ENCODE peak calls at places on chromosomes 11 and 22, in nine cellular contexts. One of them, this sample, is unnamed.

GRCh38 chr11:124493256-124493655 is 47.8 kb upstream of the OR8B8 start:
- DNase-seq in AG04450: no peak
- DNase-seq in cardiac muscle cell: no peak
- DNase-seq in stimulated activated CD8-positive, alpha-beta memory T cell treated with anti-CD3 and anti-CD28 coated beads, Interleukin-4, amount 100 ng/mL, for 4 hours: no peak
- DNase-seq in kidney tubule cell: no peak
- DNase-seq in renal cortical epithelial cell: no peak
- DNase-seq in BJ: no peak
- DNase-seq in mesenchymal stem cell: no peak
- DNase-seq in activated T-helper 9 cell treated with anti-CD3 and anti-CD28 coated beads, Interleukin-2, amount 50 U/mL, for 16 hours: no peak
- DNase-seq in this sample: no peak

GRCh38 chr11:12372111-12372510 is 5.3 kb upstream of the PARVA start:
- DNase-seq in AG04450: no peak
- DNase-seq in cardiac muscle cell: peak
- DNase-seq in stimulated activated CD8-positive, alpha-beta memory T cell treated with anti-CD3 and anti-CD28 coated beads, Interleukin-4, amount 100 ng/mL, for 4 hours: no peak
- DNase-seq in kidney tubule cell: no peak
- DNase-seq in renal cortical epithelial cell: no peak
- DNase-seq in BJ: no peak
- DNase-seq in mesenchymal stem cell: no peak
- DNase-seq in activated T-helper 9 cell treated with anti-CD3 and anti-CD28 coated beads, Interleukin-2, amount 50 U/mL, for 16 hours: no peak
- DNase-seq in this sample: no peak

GRCh38 chr11:123251656-123252344 is 56.8 kb upstream of the CLMP start:
- DNase-seq in AG04450: no peak
- DNase-seq in cardiac muscle cell: peak
- DNase-seq in stimulated activated CD8-positive, alpha-beta memory T cell treated with anti-CD3 and anti-CD28 coated beads, Interleukin-4, amount 100 ng/mL, for 4 hours: no peak
- DNase-seq in kidney tubule cell: no peak
- DNase-seq in renal cortical epithelial cell: no peak
- DNase-seq in BJ: no peak
- DNase-seq in mesenchymal stem cell: no peak
- DNase-seq in activated T-helper 9 cell treated with anti-CD3 and anti-CD28 coated beads, Interleukin-2, amount 50 U/mL, for 16 hours: no peak
- DNase-seq in this sample: no peak

GRCh38 chr22:17369553-17370035 is 334 bp downstream of the CECR2 start:
- DNase-seq in AG04450: no peak
- DNase-seq in cardiac muscle cell: peak
- DNase-seq in stimulated activated CD8-positive, alpha-beta memory T cell treated with anti-CD3 and anti-CD28 coated beads, Interleukin-4, amount 100 ng/mL, for 4 hours: no peak
- DNase-seq in kidney tubule cell: peak
- DNase-seq in renal cortical epithelial cell: no peak
- DNase-seq in BJ: no peak
- DNase-seq in mesenchymal stem cell: peak
- DNase-seq in activated T-helper 9 cell treated with anti-CD3 and anti-CD28 coated beads, Interleukin-2, amount 50 U/mL, for 16 hours: no peak
- DNase-seq in this sample: no peak

GRCh38 chr11:362642-363442 is 6.5 kb upstream of the B4GALNT4 start:
- DNase-seq in AG04450: no peak
- DNase-seq in cardiac muscle cell: no peak
- DNase-seq in stimulated activated CD8-positive, alpha-beta memory T cell treated with anti-CD3 and anti-CD28 coated beads, Interleukin-4, amount 100 ng/mL, for 4 hours: no peak
- DNase-seq in kidney tubule cell: no peak
- DNase-seq in renal cortical epithelial cell: no peak
- DNase-seq in BJ: no peak
- DNase-seq in mesenchymal stem cell: no peak
- DNase-seq in activated T-helper 9 cell treated with anti-CD3 and anti-CD28 coated beads, Interleukin-2, amount 50 U/mL, for 16 hours: no peak
- DNase-seq in this sample: no peak

GRCh38 chr22:46738961-46739870 is 1.2 kb upstream of the CERK start:
- DNase-seq in AG04450: no peak
- DNase-seq in cardiac muscle cell: peak
- DNase-seq in stimulated activated CD8-positive, alpha-beta memory T cell treated with anti-CD3 and anti-CD28 coated beads, Interleukin-4, amount 100 ng/mL, for 4 hours: no peak
- DNase-seq in kidney tubule cell: peak
- DNase-seq in renal cortical epithelial cell: peak
- DNase-seq in BJ: no peak
- DNase-seq in mesenchymal stem cell: peak
- DNase-seq in activated T-helper 9 cell treated with anti-CD3 and anti-CD28 coated beads, Interleukin-2, amount 50 U/mL, for 16 hours: peak
- DNase-seq in this sample: peak

GRCh38 chr11:45576461-45577215 is 88.8 kb downstream of the CHST1 start:
- DNase-seq in AG04450: no peak
- DNase-seq in cardiac muscle cell: no peak
- DNase-seq in stimulated activated CD8-positive, alpha-beta memory T cell treated with anti-CD3 and anti-CD28 coated beads, Interleukin-4, amount 100 ng/mL, for 4 hours: no peak
- DNase-seq in kidney tubule cell: no peak
- DNase-seq in renal cortical epithelial cell: no peak
- DNase-seq in BJ: no peak
- DNase-seq in mesenchymal stem cell: no peak
- DNase-seq in activated T-helper 9 cell treated with anti-CD3 and anti-CD28 coated beads, Interleukin-2, amount 50 U/mL, for 16 hours: no peak
- DNase-seq in this sample: no peak

GRCh38 chr22:45742866-45743450 is 71.3 kb downstream of the ATXN10 start:
- DNase-seq in AG04450: no peak
- DNase-seq in cardiac muscle cell: peak
- DNase-seq in stimulated activated CD8-positive, alpha-beta memory T cell treated with anti-CD3 and anti-CD28 coated beads, Interleukin-4, amount 100 ng/mL, for 4 hours: no peak
- DNase-seq in kidney tubule cell: no peak
- DNase-seq in renal cortical epithelial cell: peak
- DNase-seq in BJ: peak
- DNase-seq in mesenchymal stem cell: peak
- DNase-seq in activated T-helper 9 cell treated with anti-CD3 and anti-CD28 coated beads, Interleukin-2, amount 50 U/mL, for 16 hours: no peak
- DNase-seq in this sample: no peak

GRCh38 chr11:92852946-92853345 is 116.5 kb upstream of the MTNR1B start:
- DNase-seq in AG04450: no peak
- DNase-seq in cardiac muscle cell: no peak
- DNase-seq in stimulated activated CD8-positive, alpha-beta memory T cell treated with anti-CD3 and anti-CD28 coated beads, Interleukin-4, amount 100 ng/mL, for 4 hours: no peak
- DNase-seq in kidney tubule cell: peak
- DNase-seq in renal cortical epithelial cell: peak
- DNase-seq in BJ: no peak
- DNase-seq in mesenchymal stem cell: no peak
- DNase-seq in activated T-helper 9 cell treated with anti-CD3 and anti-CD28 coated beads, Interleukin-2, amount 50 U/mL, for 16 hours: no peak
- DNase-seq in this sample: no peak

GRCh38 chr22:32967285-32968101 is 90.7 kb downstream of the SYN3 start:
- DNase-seq in AG04450: no peak
- DNase-seq in cardiac muscle cell: no peak
- DNase-seq in stimulated activated CD8-positive, alpha-beta memory T cell treated with anti-CD3 and anti-CD28 coated beads, Interleukin-4, amount 100 ng/mL, for 4 hours: no peak
- DNase-seq in kidney tubule cell: peak
- DNase-seq in renal cortical epithelial cell: peak
- DNase-seq in BJ: no peak
- DNase-seq in mesenchymal stem cell: no peak
- DNase-seq in activated T-helper 9 cell treated with anti-CD3 and anti-CD28 coated beads, Interleukin-2, amount 50 U/mL, for 16 hours: no peak
- DNase-seq in this sample: no peak

GRCh38 chr11:17275376-17276235 is 933 bp upstream of the NUCB2 start:
- DNase-seq in AG04450: no peak
- DNase-seq in cardiac muscle cell: no peak
- DNase-seq in stimulated activated CD8-positive, alpha-beta memory T cell treated with anti-CD3 and anti-CD28 coated beads, Interleukin-4, amount 100 ng/mL, for 4 hours: no peak
- DNase-seq in kidney tubule cell: no peak
- DNase-seq in renal cortical epithelial cell: no peak
- DNase-seq in BJ: no peak
- DNase-seq in mesenchymal stem cell: no peak
- DNase-seq in activated T-helper 9 cell treated with anti-CD3 and anti-CD28 coated beads, Interleukin-2, amount 50 U/mL, for 16 hours: no peak
- DNase-seq in this sample: no peak

GRCh38 chr11:131033151-131033651 is 116.9 kb upstream of the SNX19 start:
- DNase-seq in AG04450: peak
- DNase-seq in cardiac muscle cell: peak
- DNase-seq in stimulated activated CD8-positive, alpha-beta memory T cell treated with anti-CD3 and anti-CD28 coated beads, Interleukin-4, amount 100 ng/mL, for 4 hours: no peak
- DNase-seq in kidney tubule cell: peak
- DNase-seq in renal cortical epithelial cell: peak
- DNase-seq in BJ: peak
- DNase-seq in mesenchymal stem cell: peak
- DNase-seq in activated T-helper 9 cell treated with anti-CD3 and anti-CD28 coated beads, Interleukin-2, amount 50 U/mL, for 16 hours: no peak
- DNase-seq in this sample: no peak

GRCh38 chr11:118117790-118118601 is 31.2 kb upstream of the SMIM35 start:
- DNase-seq in AG04450: no peak
- DNase-seq in cardiac muscle cell: no peak
- DNase-seq in stimulated activated CD8-positive, alpha-beta memory T cell treated with anti-CD3 and anti-CD28 coated beads, Interleukin-4, amount 100 ng/mL, for 4 hours: no peak
- DNase-seq in kidney tubule cell: no peak
- DNase-seq in renal cortical epithelial cell: no peak
- DNase-seq in BJ: no peak
- DNase-seq in mesenchymal stem cell: no peak
- DNase-seq in activated T-helper 9 cell treated with anti-CD3 and anti-CD28 coated beads, Interleukin-2, amount 50 U/mL, for 16 hours: no peak
- DNase-seq in this sample: peak

GRCh38 chr11:44277097-44278090 is 32.5 kb downstream of the ALX4 start:
- DNase-seq in AG04450: no peak
- DNase-seq in cardiac muscle cell: no peak
- DNase-seq in stimulated activated CD8-positive, alpha-beta memory T cell treated with anti-CD3 and anti-CD28 coated beads, Interleukin-4, amount 100 ng/mL, for 4 hours: no peak
- DNase-seq in kidney tubule cell: no peak
- DNase-seq in renal cortical epithelial cell: no peak
- DNase-seq in BJ: no peak
- DNase-seq in mesenchymal stem cell: no peak
- DNase-seq in activated T-helper 9 cell treated with anti-CD3 and anti-CD28 coated beads, Interleukin-2, amount 50 U/mL, for 16 hours: no peak
- DNase-seq in this sample: no peak

GRCh38 chr22:27985323-27986275 is 66.5 kb upstream of the PITPNB start:
- DNase-seq in AG04450: no peak
- DNase-seq in cardiac muscle cell: no peak
- DNase-seq in stimulated activated CD8-positive, alpha-beta memory T cell treated with anti-CD3 and anti-CD28 coated beads, Interleukin-4, amount 100 ng/mL, for 4 hours: no peak
- DNase-seq in kidney tubule cell: no peak
- DNase-seq in renal cortical epithelial cell: no peak
- DNase-seq in BJ: no peak
- DNase-seq in mesenchymal stem cell: no peak
- DNase-seq in activated T-helper 9 cell treated with anti-CD3 and anti-CD28 coated beads, Interleukin-2, amount 50 U/mL, for 16 hours: no peak
- DNase-seq in this sample: no peak

GRCh38 chr22:27551402-27551801 is 250.2 kb downstream of the MN1 start:
- DNase-seq in AG04450: no peak
- DNase-seq in cardiac muscle cell: no peak
- DNase-seq in stimulated activated CD8-positive, alpha-beta memory T cell treated with anti-CD3 and anti-CD28 coated beads, Interleukin-4, amount 100 ng/mL, for 4 hours: no peak
- DNase-seq in kidney tubule cell: no peak
- DNase-seq in renal cortical epithelial cell: no peak
- DNase-seq in BJ: no peak
- DNase-seq in mesenchymal stem cell: no peak
- DNase-seq in activated T-helper 9 cell treated with anti-CD3 and anti-CD28 coated beads, Interleukin-2, amount 50 U/mL, for 16 hours: no peak
- DNase-seq in this sample: no peak

GRCh38 chr11:73085189-73085875 is 56.8 kb downstream of the FCHSD2 start:
- DNase-seq in AG04450: no peak
- DNase-seq in cardiac muscle cell: peak
- DNase-seq in stimulated activated CD8-positive, alpha-beta memory T cell treated with anti-CD3 and anti-CD28 coated beads, Interleukin-4, amount 100 ng/mL, for 4 hours: no peak
- DNase-seq in kidney tubule cell: peak
- DNase-seq in renal cortical epithelial cell: peak
- DNase-seq in BJ: no peak
- DNase-seq in mesenchymal stem cell: peak
- DNase-seq in activated T-helper 9 cell treated with anti-CD3 and anti-CD28 coated beads, Interleukin-2, amount 50 U/mL, for 16 hours: no peak
- DNase-seq in this sample: no peak

GRCh38 chr11:2807276-2807681 is 78.3 kb downstream of the CDKN1C start:
- DNase-seq in AG04450: no peak
- DNase-seq in cardiac muscle cell: peak
- DNase-seq in stimulated activated CD8-positive, alpha-beta memory T cell treated with anti-CD3 and anti-CD28 coated beads, Interleukin-4, amount 100 ng/mL, for 4 hours: no peak
- DNase-seq in kidney tubule cell: no peak
- DNase-seq in renal cortical epithelial cell: no peak
- DNase-seq in BJ: no peak
- DNase-seq in mesenchymal stem cell: no peak
- DNase-seq in activated T-helper 9 cell treated with anti-CD3 and anti-CD28 coated beads, Interleukin-2, amount 50 U/mL, for 16 hours: no peak
- DNase-seq in this sample: no peak

GRCh38 chr22:16949561-16949960 is 58.5 kb downstream of the GAB4 start:
- DNase-seq in AG04450: no peak
- DNase-seq in cardiac muscle cell: no peak
- DNase-seq in stimulated activated CD8-positive, alpha-beta memory T cell treated with anti-CD3 and anti-CD28 coated beads, Interleukin-4, amount 100 ng/mL, for 4 hours: no peak
- DNase-seq in kidney tubule cell: peak
- DNase-seq in renal cortical epithelial cell: no peak
- DNase-seq in BJ: no peak
- DNase-seq in mesenchymal stem cell: no peak
- DNase-seq in activated T-helper 9 cell treated with anti-CD3 and anti-CD28 coated beads, Interleukin-2, amount 50 U/mL, for 16 hours: no peak
- DNase-seq in this sample: no peak

GRCh38 chr22:46373838-46374662 is 38.5 kb downstream of the TRMU start:
- DNase-seq in AG04450: no peak
- DNase-seq in cardiac muscle cell: no peak
- DNase-seq in stimulated activated CD8-positive, alpha-beta memory T cell treated with anti-CD3 and anti-CD28 coated beads, Interleukin-4, amount 100 ng/mL, for 4 hours: no peak
- DNase-seq in kidney tubule cell: peak
- DNase-seq in renal cortical epithelial cell: peak
- DNase-seq in BJ: no peak
- DNase-seq in mesenchymal stem cell: no peak
- DNase-seq in activated T-helper 9 cell treated with anti-CD3 and anti-CD28 coated beads, Interleukin-2, amount 50 U/mL, for 16 hours: no peak
- DNase-seq in this sample: peak

GRCh38 chr11:43810929-43811596 is 69.6 kb upstream of the ALKBH3 start:
- DNase-seq in AG04450: no peak
- DNase-seq in cardiac muscle cell: peak
- DNase-seq in stimulated activated CD8-positive, alpha-beta memory T cell treated with anti-CD3 and anti-CD28 coated beads, Interleukin-4, amount 100 ng/mL, for 4 hours: no peak
- DNase-seq in kidney tubule cell: no peak
- DNase-seq in renal cortical epithelial cell: peak
- DNase-seq in BJ: no peak
- DNase-seq in mesenchymal stem cell: no peak
- DNase-seq in activated T-helper 9 cell treated with anti-CD3 and anti-CD28 coated beads, Interleukin-2, amount 50 U/mL, for 16 hours: no peak
- DNase-seq in this sample: no peak

GRCh38 chr22:36365020-36365411 is 22.8 kb downstream of the MYH9 start:
- DNase-seq in AG04450: peak
- DNase-seq in cardiac muscle cell: peak
- DNase-seq in stimulated activated CD8-positive, alpha-beta memory T cell treated with anti-CD3 and anti-CD28 coated beads, Interleukin-4, amount 100 ng/mL, for 4 hours: peak
- DNase-seq in kidney tubule cell: peak
- DNase-seq in renal cortical epithelial cell: peak
- DNase-seq in BJ: peak
- DNase-seq in mesenchymal stem cell: peak
- DNase-seq in activated T-helper 9 cell treated with anti-CD3 and anti-CD28 coated beads, Interleukin-2, amount 50 U/mL, for 16 hours: peak
- DNase-seq in this sample: peak

GRCh38 chr11:62542111-62542745 is 4.4 kb downstream of the AHNAK start:
- DNase-seq in AG04450: no peak
- DNase-seq in cardiac muscle cell: no peak
- DNase-seq in stimulated activated CD8-positive, alpha-beta memory T cell treated with anti-CD3 and anti-CD28 coated beads, Interleukin-4, amount 100 ng/mL, for 4 hours: no peak
- DNase-seq in kidney tubule cell: peak
- DNase-seq in renal cortical epithelial cell: no peak
- DNase-seq in BJ: no peak
- DNase-seq in mesenchymal stem cell: no peak
- DNase-seq in activated T-helper 9 cell treated with anti-CD3 and anti-CD28 coated beads, Interleukin-2, amount 50 U/mL, for 16 hours: no peak
- DNase-seq in this sample: no peak

GRCh38 chr22:26740253-26740652 is 82.9 kb downstream of the MIAT start:
- DNase-seq in AG04450: no peak
- DNase-seq in cardiac muscle cell: no peak
- DNase-seq in stimulated activated CD8-positive, alpha-beta memory T cell treated with anti-CD3 and anti-CD28 coated beads, Interleukin-4, amount 100 ng/mL, for 4 hours: no peak
- DNase-seq in kidney tubule cell: no peak
- DNase-seq in renal cortical epithelial cell: no peak
- DNase-seq in BJ: no peak
- DNase-seq in mesenchymal stem cell: no peak
- DNase-seq in activated T-helper 9 cell treated with anti-CD3 and anti-CD28 coated beads, Interleukin-2, amount 50 U/mL, for 16 hours: no peak
- DNase-seq in this sample: no peak

GRCh38 chr11:101960231-101960630 is 43.9 kb upstream of the ANGPTL5 start:
- DNase-seq in AG04450: no peak
- DNase-seq in cardiac muscle cell: peak
- DNase-seq in stimulated activated CD8-positive, alpha-beta memory T cell treated with anti-CD3 and anti-CD28 coated beads, Interleukin-4, amount 100 ng/mL, for 4 hours: no peak
- DNase-seq in kidney tubule cell: no peak
- DNase-seq in renal cortical epithelial cell: no peak
- DNase-seq in BJ: no peak
- DNase-seq in mesenchymal stem cell: no peak
- DNase-seq in activated T-helper 9 cell treated with anti-CD3 and anti-CD28 coated beads, Interleukin-2, amount 50 U/mL, for 16 hours: no peak
- DNase-seq in this sample: no peak

GRCh38 chr22:23376256-23376655 is 195.9 kb downstream of the BCR start:
- DNase-seq in AG04450: no peak
- DNase-seq in cardiac muscle cell: peak
- DNase-seq in stimulated activated CD8-positive, alpha-beta memory T cell treated with anti-CD3 and anti-CD28 coated beads, Interleukin-4, amount 100 ng/mL, for 4 hours: no peak
- DNase-seq in kidney tubule cell: peak
- DNase-seq in renal cortical epithelial cell: peak
- DNase-seq in BJ: no peak
- DNase-seq in mesenchymal stem cell: peak
- DNase-seq in activated T-helper 9 cell treated with anti-CD3 and anti-CD28 coated beads, Interleukin-2, amount 50 U/mL, for 16 hours: no peak
- DNase-seq in this sample: peak

GRCh38 chr11:69598147-69598546 is 42.8 kb upstream of the CCND1 start:
- DNase-seq in AG04450: no peak
- DNase-seq in cardiac muscle cell: no peak
- DNase-seq in stimulated activated CD8-positive, alpha-beta memory T cell treated with anti-CD3 and anti-CD28 coated beads, Interleukin-4, amount 100 ng/mL, for 4 hours: no peak
- DNase-seq in kidney tubule cell: peak
- DNase-seq in renal cortical epithelial cell: peak
- DNase-seq in BJ: no peak
- DNase-seq in mesenchymal stem cell: peak
- DNase-seq in activated T-helper 9 cell treated with anti-CD3 and anti-CD28 coated beads, Interleukin-2, amount 50 U/mL, for 16 hours: no peak
- DNase-seq in this sample: no peak

GRCh38 chr11:45021692-45022130 is 71.0 kb upstream of the TP53I11 start:
- DNase-seq in AG04450: no peak
- DNase-seq in cardiac muscle cell: peak
- DNase-seq in stimulated activated CD8-positive, alpha-beta memory T cell treated with anti-CD3 and anti-CD28 coated beads, Interleukin-4, amount 100 ng/mL, for 4 hours: no peak
- DNase-seq in kidney tubule cell: no peak
- DNase-seq in renal cortical epithelial cell: peak
- DNase-seq in BJ: no peak
- DNase-seq in mesenchymal stem cell: peak
- DNase-seq in activated T-helper 9 cell treated with anti-CD3 and anti-CD28 coated beads, Interleukin-2, amount 50 U/mL, for 16 hours: no peak
- DNase-seq in this sample: no peak

GRCh38 chr22:18000441-18001039 is 23.8 kb downstream of the MICAL3 start:
- DNase-seq in AG04450: no peak
- DNase-seq in cardiac muscle cell: peak
- DNase-seq in stimulated activated CD8-positive, alpha-beta memory T cell treated with anti-CD3 and anti-CD28 coated beads, Interleukin-4, amount 100 ng/mL, for 4 hours: no peak
- DNase-seq in kidney tubule cell: no peak
- DNase-seq in renal cortical epithelial cell: no peak
- DNase-seq in BJ: no peak
- DNase-seq in mesenchymal stem cell: peak
- DNase-seq in activated T-helper 9 cell treated with anti-CD3 and anti-CD28 coated beads, Interleukin-2, amount 50 U/mL, for 16 hours: peak
- DNase-seq in this sample: peak

GRCh38 chr11:124717786-124718634 is 21.7 kb upstream of the NRGN start:
- DNase-seq in AG04450: no peak
- DNase-seq in cardiac muscle cell: peak
- DNase-seq in stimulated activated CD8-positive, alpha-beta memory T cell treated with anti-CD3 and anti-CD28 coated beads, Interleukin-4, amount 100 ng/mL, for 4 hours: no peak
- DNase-seq in kidney tubule cell: peak
- DNase-seq in renal cortical epithelial cell: peak
- DNase-seq in BJ: no peak
- DNase-seq in mesenchymal stem cell: peak
- DNase-seq in activated T-helper 9 cell treated with anti-CD3 and anti-CD28 coated beads, Interleukin-2, amount 50 U/mL, for 16 hours: no peak
- DNase-seq in this sample: no peak

GRCh38 chr22:44933829-44934735 is 75.7 kb downstream of the PHF21B start:
- DNase-seq in AG04450: no peak
- DNase-seq in cardiac muscle cell: no peak
- DNase-seq in stimulated activated CD8-positive, alpha-beta memory T cell treated with anti-CD3 and anti-CD28 coated beads, Interleukin-4, amount 100 ng/mL, for 4 hours: no peak
- DNase-seq in kidney tubule cell: no peak
- DNase-seq in renal cortical epithelial cell: no peak
- DNase-seq in BJ: no peak
- DNase-seq in mesenchymal stem cell: no peak
- DNase-seq in activated T-helper 9 cell treated with anti-CD3 and anti-CD28 coated beads, Interleukin-2, amount 50 U/mL, for 16 hours: no peak
- DNase-seq in this sample: no peak

This sample was measured in stimulated activated effector memory CD8-positive, alpha-beta T cell treated with anti-CD3 and anti-CD28 coated beads, Interleukin-12 subunit alpha, Interleukin-12 subunit beta, amount 100 ng/mL, for 72 hours.